ENCODE peak calls at places on chromosomes 13 and 19, in ten cellular contexts. W is hepatocyte; O is HL-60; M is ascending aorta; S is CD4-positive, CD25-positive, alpha-beta regulatory T cell; D is cardiac muscle cell; Y is lower leg skin; Q is GM06990; A is left lung; P is skeletal muscle cell. Z is an unnamed sample.

GRCh38 chr13:32804673-32805260 is 211.5 kb upstream of the KL start:
- DNase-seq in W (no peak), O (no peak), M (no peak), S (no peak), D (peak; percentile 25), Y (no peak), Q (no peak), A (no peak), P (no peak), Z (no peak)

GRCh38 chr19:4929186-4929585 is 19.9 kb downstream of the UHRF1 start:
- DNase-seq in W (no peak), O (no peak), M (no peak), S (no peak), D (peak; percentile 54), Y (no peak), Q (no peak), A (no peak), P (no peak), Z (no peak)

GRCh38 chr13:93690139-93690538 is 463.5 kb downstream of the GPC6 start:
- DNase-seq in W (peak; percentile 52), O (no peak), M (no peak), S (peak; percentile 2), D (peak; percentile 52), Y (no peak), Q (no peak), A (no peak), P (no peak), Z (no peak)

GRCh38 chr13:95880346-95880745 is 172.9 kb downstream of the UGGT2 start:
- DNase-seq in W (no peak), O (no peak), M (no peak), S (no peak), D (peak; percentile 50), Y (no peak), Q (no peak), A (no peak), P (no peak), Z (no peak)

GRCh38 chr13:48532146-48532472 is 771 bp downstream of the RCBTB2 start:
- DNase-seq in W (peak; percentile 53), O (no peak), M (no peak), S (no peak), D (peak; percentile 67), Y (no peak), Q (no peak), A (peak; percentile 43), P (peak; percentile 22), Z (peak; percentile 13)

GRCh38 chr13:83125791-83126190 is 756.5 kb downstream of the SLITRK1 start:
- DNase-seq in W (no peak), O (no peak), M (no peak), S (no peak), D (no peak), Y (no peak), Q (no peak), A (no peak), P (no peak), Z (no peak)

GRCh38 chr13:53703371-53704080 is 674.9 kb downstream of the OLFM4 start:
- DNase-seq in W (no peak), O (no peak), M (no peak), S (no peak), D (no peak), Y (no peak), Q (no peak), A (no peak), P (no peak), Z (no peak)

GRCh38 chr13:25816239-25816638 is 235.6 kb downstream of the SHISA2 start:
- DNase-seq in W (no peak), O (no peak), M (no peak), S (no peak), D (no peak), Y (no peak), Q (no peak), A (peak; percentile 56), P (no peak), Z (no peak)

DNA sequence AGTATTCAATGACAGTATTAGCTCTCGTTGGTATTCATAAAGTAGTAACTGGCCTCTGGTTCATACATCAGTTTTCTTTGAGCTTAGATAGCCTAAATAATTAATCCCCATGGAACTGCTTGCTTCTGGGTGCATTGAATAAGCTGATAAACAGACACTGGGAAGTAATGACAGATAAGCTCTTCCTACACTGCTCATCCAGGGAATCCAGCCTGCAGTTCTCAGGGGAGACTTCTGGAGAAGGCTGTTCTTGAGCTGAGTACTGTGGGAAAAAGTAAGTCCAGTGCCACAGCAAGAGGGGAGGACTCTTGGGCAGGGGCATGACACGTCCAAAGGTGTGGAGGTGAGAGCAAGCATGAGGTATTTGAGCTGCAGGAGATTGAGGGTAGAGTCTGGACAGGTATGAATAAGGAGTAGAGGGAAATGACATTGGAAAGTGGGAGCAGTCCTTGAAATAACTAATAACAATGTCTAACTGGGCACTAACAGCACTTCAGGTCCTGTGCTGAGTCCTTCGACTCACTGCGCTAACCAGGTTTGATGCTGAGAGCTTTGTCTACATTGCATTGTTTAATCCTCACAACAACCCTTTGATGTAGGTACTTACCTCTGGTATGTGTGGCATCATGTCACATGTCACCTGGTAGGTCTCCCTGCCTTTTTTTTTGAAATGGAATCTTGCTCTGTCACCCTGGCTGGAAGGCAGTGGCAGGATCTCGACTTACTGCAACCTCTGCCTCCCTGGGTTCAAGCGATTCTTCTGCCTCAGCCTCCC is 7.2 kb downstream of the GARRE1 start:
- DNase-seq in W (no peak), O (no peak), M (no peak), S (no peak), D (no peak), Y (no peak), Q (no peak), A (no peak), P (no peak), Z (no peak)
- H3K4me3 ChIP-seq in W (no peak overlapping the region), O (no peak overlapping the region), M (no peak overlapping the region), S (no peak overlapping the region), D (no peak overlapping the region), Y (no peak overlapping the region), Q (no peak overlapping the region), A (no peak overlapping the region), P (no peak overlapping the region), Z (peak overlapping the region; percentile 39)

DNA sequence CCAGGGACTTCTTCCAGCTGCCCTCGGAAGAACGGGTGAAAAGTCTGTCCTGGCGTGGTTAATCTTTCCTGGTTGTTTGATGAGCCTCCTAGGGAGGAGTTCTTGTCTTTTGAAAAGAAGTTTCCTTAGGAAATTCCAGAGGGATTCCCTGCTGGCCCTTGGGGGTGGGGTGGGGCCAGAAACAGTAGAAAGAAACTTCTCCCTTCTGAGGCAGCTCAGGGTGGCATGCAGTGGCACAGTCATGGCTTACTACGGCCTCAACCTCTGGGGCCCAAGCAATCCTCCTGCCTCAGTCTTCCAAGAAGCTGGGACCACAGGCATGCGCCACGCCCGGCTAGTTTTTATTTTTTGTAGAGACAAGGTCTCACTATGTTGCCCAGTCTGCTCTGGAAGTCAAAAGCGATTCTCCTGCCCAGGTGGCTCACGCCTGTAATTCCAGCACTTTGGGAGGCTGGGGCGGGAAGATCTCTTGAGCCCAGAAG is 1.5 kb downstream of the ZNF101 start:
- DNase-seq in W (no peak), O (no peak), M (no peak), S (no peak), D (no peak), Y (no peak), Q (no peak), A (no peak), P (no peak), Z (no peak)
- H3K4me3 ChIP-seq in W (peak overlapping the region; percentile 50), O (no peak overlapping the region), M (no peak overlapping the region), S (peak overlapping the region; percentile 94), D (peak overlapping the region; percentile 95), Y (no peak overlapping the region), Q (peak overlapping the region; percentile 93), A (peak overlapping the region; percentile 90), P (no peak overlapping the region), Z (no peak overlapping the region)

GRCh38 chr13:44575741-44576395 is at the start of gene TSC22D1:
- DNase-seq in W (peak; percentile 58), O (peak; percentile 22), M (peak; percentile 75), S (peak; percentile 57), D (peak; percentile 66), Y (peak; percentile 25), Q (peak; percentile 61), A (peak; percentile 57), P (peak; percentile 12), Z (no peak)

GRCh38 chr13:44573071-44573470 is 3.1 kb downstream of the TSC22D1 start:
- DNase-seq in W (no peak), O (no peak), M (no peak), S (no peak), D (no peak), Y (no peak), Q (no peak), A (no peak), P (no peak), Z (no peak)

GRCh38 chr13:44575035-44575434 is 1.1 kb downstream of the TSC22D1 start:
- DNase-seq in W (no peak), O (no peak), M (no peak), S (no peak), D (no peak), Y (no peak), Q (no peak), A (no peak), P (no peak), Z (no peak)

GRCh38 chr13:44573790-44574465 is 2.2 kb downstream of the TSC22D1 start:
- DNase-seq in W (peak; percentile 51), O (peak; percentile 11), M (no peak), S (peak; percentile 6), D (peak; percentile 63), Y (no peak), Q (no peak), A (no peak), P (peak; percentile 13), Z (no peak)

DNA sequence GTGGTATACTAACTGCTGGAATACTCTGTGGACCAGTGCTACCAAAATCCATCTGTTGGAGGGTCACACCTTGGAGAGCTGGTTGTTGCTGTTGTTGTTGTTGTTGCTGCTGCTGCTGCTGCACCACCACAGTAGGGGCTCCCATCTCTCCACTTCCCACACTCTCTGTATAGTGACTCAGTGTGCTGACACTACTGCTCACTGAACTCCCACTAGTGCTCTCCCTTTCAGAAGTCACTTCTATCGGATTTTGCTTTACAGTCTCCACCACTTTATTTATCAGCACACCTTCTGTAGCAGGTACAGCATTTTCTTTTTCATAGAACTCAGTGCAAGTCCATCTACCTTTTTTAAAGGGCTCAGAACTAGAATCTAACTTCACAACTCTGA is 1.7 kb downstream of the TSC22D1 start:
- DNase-seq in W (no peak), O (no peak), M (no peak), S (no peak), D (no peak), Y (no peak), Q (no peak), A (no peak), P (no peak), Z (no peak)
- H3K4me3 ChIP-seq in W (peak overlapping the region; percentile 35), O (no peak overlapping the region), M (peak overlapping the region; percentile 40), S (peak overlapping the region; percentile 81), D (no peak overlapping the region), Y (no peak overlapping the region), Q (no peak overlapping the region), A (no peak overlapping the region), P (peak overlapping the region; percentile 77), Z (peak overlapping the region; percentile 83)

DNA sequence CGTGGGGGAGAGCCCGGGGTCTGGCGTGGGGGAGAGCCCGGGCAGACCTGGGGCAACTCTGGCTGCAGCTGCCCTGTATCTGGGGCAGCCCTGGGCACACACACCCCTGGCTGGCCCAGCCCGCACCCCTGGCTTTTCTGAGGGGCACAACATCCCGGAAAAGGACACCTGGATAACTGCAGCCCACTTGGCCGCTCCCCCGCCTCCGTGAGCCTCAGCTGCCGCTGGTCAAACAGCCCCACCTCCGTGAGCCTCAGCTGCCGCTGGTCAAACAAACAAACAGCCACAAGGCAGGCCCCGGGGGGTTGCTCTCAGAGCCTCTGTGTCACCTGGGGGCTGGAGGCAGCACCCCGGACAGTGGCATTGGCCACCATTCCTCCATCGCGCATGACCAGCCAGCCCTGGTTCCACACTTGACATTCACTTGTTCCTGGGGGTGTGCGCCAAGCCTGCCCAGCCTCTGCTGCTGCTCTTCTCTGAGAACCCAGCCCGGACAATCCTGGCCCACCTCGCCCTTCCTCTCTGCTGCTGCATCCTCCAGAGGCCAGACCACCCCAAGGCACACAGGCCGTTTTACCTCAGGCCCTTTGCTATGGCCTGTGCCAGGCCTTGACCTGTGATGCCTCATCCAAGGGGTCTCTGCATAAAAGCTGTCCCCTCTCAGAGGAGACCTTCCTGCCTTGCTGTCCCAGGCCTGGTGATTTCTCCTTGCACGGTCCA is 19.9 kb downstream of the CEBPG start:
- DNase-seq in W (no peak), O (no peak), M (no peak), S (no peak), D (no peak), Y (no peak), Q (no peak), A (peak; percentile 31), P (no peak), Z (no peak)
- H3K4me3 ChIP-seq in W (no peak overlapping the region), O (no peak overlapping the region), M (no peak overlapping the region), S (no peak overlapping the region), D (no peak overlapping the region), Y (no peak overlapping the region), Q (no peak overlapping the region), A (no peak overlapping the region), P (no peak overlapping the region), Z (no peak overlapping the region)